ENCODE peak calls at places on chromosomes 12 and 14, in four cellular contexts. G is A549, U is stomach, D is K562. Z is an unnamed sample.
A peak's percentile ranks its signal among the peaks of the same experiment; 100 is the strongest.

GRCh38 chr12:96187675-96188355 is 6.4 kb upstream of the ELK3 start:
- DNase-seq in G (no peak), U (no peak), D (no peak), Z (no peak)

GRCh38 chr14:26319139-26319864 is 278.5 kb downstream of the NOVA1 start:
- DNase-seq in G (no peak), U (no peak), D (no peak), Z (no peak)

GRCh38 chr14:54669759-54670630 is 103.1 kb downstream of the SAMD4A start:
- DNase-seq in G (no peak), U (no peak), D (no peak), Z (no peak)

GRCh38 chr12:45762185-45763110 is 32.9 kb downstream of the ARID2 start:
- DNase-seq in G (peak; percentile 62), U (no peak), D (no peak), Z (no peak)

GRCh38 chr12:58491296-58491695 is 429.0 kb downstream of the LRIG3 start:
- DNase-seq in G (no peak), U (no peak), D (no peak), Z (no peak)

GRCh38 chr12:120983759-120984158 is 5.4 kb downstream of the HNF1A start:
- DNase-seq in G (peak; percentile 59), U (no peak), D (no peak), Z (no peak)

GRCh38 chr14:33343016-33343415 is 404.3 kb downstream of the NPAS3 start:
- DNase-seq in G (no peak), U (no peak), D (no peak), Z (no peak)

GRCh38 chr12:100450726-100451125 is 22.9 kb upstream of the NR1H4 start:
- DNase-seq in G (no peak), U (no peak), D (no peak), Z (no peak)

GRCh38 chr14:78921856-78922255 is 751.7 kb downstream of the NRXN3 start:
- DNase-seq in G (peak; percentile 4), U (no peak), D (no peak), Z (no peak)

GRCh38 chr12:7628401-7628961 is 37.2 kb downstream of the APOBEC1 start:
- DNase-seq in G (no peak), U (no peak), D (no peak), Z (no peak)

GRCh38 chr14:90645842-90646443 is 170.3 kb downstream of the TTC7B start:
- DNase-seq in G (peak; percentile 46), U (no peak), D (no peak), Z (no peak)

GRCh38 chr14:34817768-34818167 is 57.4 kb downstream of the BAZ1A start:
- DNase-seq in G (no peak), U (no peak), D (no peak), Z (no peak)

GRCh38 chr12:122641976-122642375 is 61.2 kb downstream of the HCAR2 start:
- DNase-seq in G (no peak), U (no peak), D (no peak), Z (no peak)

GRCh38 chr14:76720382-76720813 is 40.9 kb upstream of the VASH1 start:
- DNase-seq in G (no peak), U (peak; percentile 44), D (no peak), Z (no peak)

GRCh38 chr14:51498411-51499227 is 153.1 kb upstream of the FRMD6 start:
- DNase-seq in G (no peak), U (no peak), D (no peak), Z (no peak)

GRCh38 chr14:30180219-30180618 is 252.6 kb upstream of the PRKD1 start:
- DNase-seq in G (no peak), U (no peak), D (no peak), Z (no peak)

GRCh38 chr12:96140110-96140509 is 54.1 kb upstream of the ELK3 start:
- DNase-seq in G (no peak), U (no peak), D (no peak), Z (no peak)

GRCh38 chr12:122282066-122282465 is 15.8 kb upstream of the VPS33A start:
- DNase-seq in G (peak; percentile 29), U (no peak), D (no peak), Z (no peak)

GRCh38 chr14:90979451-90979850 is 81.0 kb downstream of the RPS6KA5 start:
- DNase-seq in G (no peak), U (no peak), D (no peak), Z (no peak)

GRCh38 chr14:97456958-97457357 is 659.8 kb downstream of the VRK1 start:
- DNase-seq in G (no peak), U (no peak), D (no peak), Z (no peak)

GRCh38 chr14:61145258-61145902 is 135.8 kb downstream of the TMEM30B start:
- DNase-seq in G (no peak), U (no peak), D (no peak), Z (no peak)

GRCh38 chr14:78959674-78960264 is 789.6 kb downstream of the NRXN3 start:
- DNase-seq in G (peak; percentile 61), U (peak; percentile 66), D (peak; percentile 31), Z (peak; percentile 60)

DNA sequence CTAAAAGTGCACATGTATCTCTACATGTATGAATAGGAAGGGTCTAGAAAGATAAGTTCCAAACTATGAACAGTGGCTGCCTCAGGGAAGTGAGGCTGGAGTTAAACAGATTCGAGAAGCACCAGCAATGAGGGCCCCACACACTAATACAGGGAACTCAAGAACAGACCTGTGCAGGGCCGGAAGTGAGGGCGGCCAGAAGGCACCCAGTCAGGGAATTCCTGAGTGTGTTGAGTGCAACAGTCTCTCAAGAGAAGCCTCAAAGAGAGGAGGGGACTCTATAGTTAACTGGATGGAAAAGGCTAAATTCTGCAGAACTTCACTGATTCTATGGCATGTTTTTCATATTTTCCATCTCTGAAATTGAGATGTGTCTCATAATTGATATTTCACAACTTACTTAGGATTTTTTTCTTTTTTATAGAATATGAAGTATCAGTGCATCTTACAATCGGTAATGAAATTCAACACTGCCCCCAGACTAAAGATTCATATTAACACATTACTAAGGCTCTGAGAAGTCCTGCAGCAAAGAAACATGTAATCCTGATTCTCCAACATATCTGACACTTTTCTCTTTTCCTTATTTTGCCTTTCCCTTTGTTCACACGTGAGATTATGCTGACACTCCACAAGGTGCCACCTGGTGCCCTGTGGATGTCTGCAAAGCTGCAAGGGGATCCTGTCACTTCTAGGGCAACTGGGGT is 61.3 kb downstream of the CHGA start:
- DNase-seq in G (no peak), U (no peak), D (no peak), Z (no peak)
- H3K27ac ChIP-seq in G (peak overlapping the region; percentile 30), U (no peak overlapping the region), D (no peak overlapping the region), Z (no peak overlapping the region)

DNA sequence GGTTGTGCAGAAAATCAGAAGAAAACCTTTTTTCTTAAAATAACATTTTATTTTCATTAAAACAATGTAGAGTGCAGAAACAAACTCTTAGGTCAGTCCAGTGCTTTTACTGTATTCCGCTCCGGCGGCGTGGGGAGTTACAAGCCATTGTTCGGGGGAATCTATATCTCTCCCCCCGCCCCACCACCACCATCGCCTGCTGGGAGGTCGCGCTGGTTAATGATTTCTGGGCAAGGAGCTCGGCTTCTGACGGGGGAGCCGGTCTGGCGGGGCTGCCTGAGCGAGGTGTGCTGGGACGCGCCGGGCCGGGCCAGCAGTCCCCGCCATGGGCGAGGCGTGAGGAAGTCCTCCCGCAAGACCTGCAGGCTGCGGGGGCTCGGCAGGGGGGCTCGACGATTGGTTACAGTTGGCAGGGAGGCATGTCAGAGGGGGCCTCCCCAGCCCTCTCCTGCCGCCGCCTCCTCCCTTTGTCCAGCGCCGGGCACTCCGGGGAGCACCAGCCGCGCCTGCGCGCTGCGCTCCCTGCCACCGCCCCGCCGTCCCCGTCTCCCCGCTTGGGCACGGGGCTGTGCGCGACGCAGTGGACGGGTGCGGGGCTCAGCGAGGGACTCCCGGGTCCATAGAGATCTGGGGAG is 1.0 kb upstream of the DUSP6 start:
- DNase-seq in G (peak; percentile 88), U (peak; percentile 73), D (no peak), Z (peak; percentile 85)
- TF ChIP-seq EP300 in G (no peak), U (no peak), D (no peak), Z (no peak)

GRCh38 chr12:89947437-89948265 is 239.0 kb upstream of the ATP2B1 start:
- DNase-seq in G (peak; percentile 92), U (no peak), D (no peak), Z (no peak)

GRCh38 chr12:89948266-89949175 is 239.9 kb upstream of the ATP2B1 start:
- DNase-seq in G (no peak), U (no peak), D (no peak), Z (no peak)

GRCh38 chr12:89945123-89945522 is 236.5 kb upstream of the ATP2B1 start:
- DNase-seq in G (no peak), U (no peak), D (no peak), Z (no peak)

GRCh38 chr12:89943461-89943860 is 234.8 kb upstream of the ATP2B1 start:
- DNase-seq in G (no peak), U (no peak), D (no peak), Z (no peak)

GRCh38 chr12:89946518-89946917 is 237.9 kb upstream of the ATP2B1 start:
- DNase-seq in G (no peak), U (no peak), D (no peak), Z (no peak)
- H3K27ac ChIP-seq in G (peak overlapping the region; percentile 94), U (peak overlapping the region; percentile 8), D (no peak overlapping the region), Z (no peak overlapping the region)

DNA sequence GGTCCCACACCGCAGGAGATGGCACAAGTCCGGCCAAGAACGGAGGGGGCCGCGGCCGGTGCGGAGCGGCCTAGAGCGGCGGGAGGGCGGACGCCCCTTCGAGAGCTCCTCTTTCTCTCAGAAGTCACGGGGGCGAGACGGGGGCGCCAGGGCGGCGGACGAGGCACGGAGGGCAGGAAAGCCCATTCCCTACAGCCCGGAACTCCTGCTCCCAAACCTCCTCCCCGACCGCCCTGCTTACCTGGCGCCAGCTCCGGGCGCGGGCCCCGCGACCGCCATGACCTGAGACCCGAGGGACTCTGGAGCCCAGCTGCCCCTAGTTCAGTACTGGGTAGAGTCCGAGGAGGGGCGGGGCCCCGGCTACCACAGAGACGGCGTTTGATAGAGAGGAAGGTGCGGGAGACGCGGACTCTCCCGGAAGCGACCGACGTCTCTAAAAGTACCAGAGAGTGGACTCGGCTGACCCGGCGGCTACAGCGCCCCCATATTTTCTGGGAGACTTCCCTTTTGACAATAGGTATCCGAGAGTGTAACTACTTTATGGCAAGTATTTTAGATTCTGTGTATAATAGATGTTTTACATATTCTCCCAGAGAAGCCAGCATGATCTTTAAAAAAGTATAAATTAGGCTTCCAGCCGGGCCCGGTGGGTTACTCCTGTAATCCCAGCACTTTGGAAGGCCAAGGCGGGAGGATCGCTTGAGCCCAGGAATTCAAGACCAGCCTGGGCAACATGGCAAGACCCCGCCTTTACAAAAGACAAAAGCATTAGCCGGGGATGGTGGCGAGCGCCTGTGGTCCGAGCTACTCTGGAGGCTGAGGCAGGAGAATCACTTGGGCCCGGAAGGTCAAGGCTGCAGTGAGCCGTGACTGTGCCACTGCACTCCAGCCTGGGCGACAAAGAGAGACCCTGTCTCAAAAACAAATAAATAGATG is at the start of gene ABCD4:
- DNase-seq in G (peak; percentile 93), U (peak; percentile 94), D (peak; percentile 84), Z (peak; percentile 98)
- TF ChIP-seq EP300 in G (no peak), U (no peak), D (no peak), Z (no peak)

GRCh38 chr12:82835217-82835616 is 148.5 kb downstream of the TMTC2 start:
- DNase-seq in G (no peak), U (no peak), D (no peak), Z (no peak)
- H3K27ac ChIP-seq in G (no peak overlapping the region), U (no peak overlapping the region), D (no peak overlapping the region), Z (no peak overlapping the region)